ENCODE peak calls at places on chromosome 6, in six cellular contexts. E, O, S, D, R and H are unnamed samples.
A peak's percentile ranks its signal among the peaks of the same experiment; 100 is the strongest.

GRCh38 chr6:23532227-23532626 is 593.8 kb upstream of the NRSN1 start:
- DNase-seq in E (peak; percentile 61), O (no peak), S (no peak), D (no peak), R (no peak), H (no peak)

GRCh38 chr6:142885182-142885867 is 59.7 kb downstream of the HIVEP2 start:
- DNase-seq in E (peak; percentile 95), O (no peak), S (no peak), D (peak; percentile 96), R (peak; percentile 76), H (peak; percentile 91)

GRCh38 chr6:35919085-35919826 is 1.6 kb downstream of the SRPK1 start:
- DNase-seq in E (peak; percentile 32), O (no peak), S (no peak), D (no peak), R (peak; percentile 20), H (peak; percentile 13)

GRCh38 chr6:168583821-168584220 is 142.8 kb downstream of the SMOC2 start:
- DNase-seq in E (no peak), O (no peak), S (no peak), D (no peak), R (no peak), H (no peak)

GRCh38 chr6:113599444-113599843 is 257.7 kb upstream of the MARCKS start:
- DNase-seq in E (peak; percentile 62), O (no peak), S (no peak), D (no peak), R (no peak), H (peak; percentile 32)

GRCh38 chr6:8192067-8192466 is 89.7 kb upstream of the EEF1E1 start:
- DNase-seq in E (no peak), O (no peak), S (no peak), D (no peak), R (no peak), H (no peak)

GRCh38 chr6:153312633-153313032 is 181.6 kb upstream of the RGS17 start:
- DNase-seq in E (peak; percentile 68), O (peak; percentile 35), S (no peak), D (peak; percentile 6), R (peak; percentile 31), H (peak; percentile 81)

GRCh38 chr6:39913391-39913916 is 20.8 kb downstream of the MOCS1 start:
- DNase-seq in E (no peak), O (no peak), S (no peak), D (no peak), R (no peak), H (no peak)

GRCh38 chr6:134844120-134844519 is 105.8 kb downstream of the ALDH8A1 start:
- DNase-seq in E (no peak), O (no peak), S (no peak), D (no peak), R (no peak), H (no peak)

GRCh38 chr6:144768676-144769599 is 483.8 kb downstream of the UTRN start:
- DNase-seq in E (no peak), O (no peak), S (no peak), D (no peak), R (no peak), H (peak; percentile 52)

GRCh38 chr6:83885984-83886383 is 26.5 kb downstream of the CYB5R4 start:
- DNase-seq in E (no peak), O (no peak), S (no peak), D (no peak), R (no peak), H (no peak)

GRCh38 chr6:19896580-19897010 is 59.4 kb downstream of the ID4 start:
- DNase-seq in E (no peak), O (no peak), S (no peak), D (no peak), R (no peak), H (no peak)

GRCh38 chr6:45314146-45314545 is 14.0 kb upstream of the RUNX2 start:
- DNase-seq in E (peak; percentile 29), O (no peak), S (no peak), D (no peak), R (no peak), H (no peak)

GRCh38 chr6:33163540-33163939 is 28.7 kb downstream of the COL11A2 start:
- DNase-seq in E (no peak), O (no peak), S (no peak), D (no peak), R (no peak), H (no peak)

GRCh38 chr6:89581669-89582068 is 56.9 kb downstream of the LYRM2 start:
- DNase-seq in E (no peak), O (no peak), S (no peak), D (no peak), R (no peak), H (no peak)

GRCh38 chr6:45915776-45916348 is 99.8 kb downstream of the CLIC5 start:
- DNase-seq in E (no peak), O (no peak), S (no peak), D (no peak), R (no peak), H (no peak)

GRCh38 chr6:161694995-161695394 is 421.1 kb upstream of the AGPAT4 start:
- DNase-seq in E (peak; percentile 49), O (no peak), S (no peak), D (no peak), R (peak; percentile 25), H (no peak)

GRCh38 chr6:113073611-113074191 is 726.6 kb downstream of the RFPL4B start:
- DNase-seq in E (peak; percentile 63), O (no peak), S (no peak), D (peak; percentile 41), R (no peak), H (no peak)

GRCh38 chr6:152428126-152428525 is 209.0 kb downstream of the SYNE1 start:
- DNase-seq in E (peak; percentile 55), O (no peak), S (no peak), D (peak; percentile 11), R (no peak), H (no peak)

GRCh38 chr6:155543141-155543870 is 87.7 kb upstream of the NOX3 start:
- DNase-seq in E (no peak), O (no peak), S (no peak), D (no peak), R (no peak), H (no peak)

GRCh38 chr6:154614641-154615040 is 104.2 kb upstream of the CNKSR3 start:
- DNase-seq in E (no peak), O (no peak), S (no peak), D (no peak), R (no peak), H (peak; percentile 15)

GRCh38 chr6:72624557-72625160 is 2.8 kb downstream of the KCNQ5 start:
- DNase-seq in E (peak; percentile 44), O (no peak), S (no peak), D (no peak), R (peak; percentile 41), H (peak; percentile 36)

DNA sequence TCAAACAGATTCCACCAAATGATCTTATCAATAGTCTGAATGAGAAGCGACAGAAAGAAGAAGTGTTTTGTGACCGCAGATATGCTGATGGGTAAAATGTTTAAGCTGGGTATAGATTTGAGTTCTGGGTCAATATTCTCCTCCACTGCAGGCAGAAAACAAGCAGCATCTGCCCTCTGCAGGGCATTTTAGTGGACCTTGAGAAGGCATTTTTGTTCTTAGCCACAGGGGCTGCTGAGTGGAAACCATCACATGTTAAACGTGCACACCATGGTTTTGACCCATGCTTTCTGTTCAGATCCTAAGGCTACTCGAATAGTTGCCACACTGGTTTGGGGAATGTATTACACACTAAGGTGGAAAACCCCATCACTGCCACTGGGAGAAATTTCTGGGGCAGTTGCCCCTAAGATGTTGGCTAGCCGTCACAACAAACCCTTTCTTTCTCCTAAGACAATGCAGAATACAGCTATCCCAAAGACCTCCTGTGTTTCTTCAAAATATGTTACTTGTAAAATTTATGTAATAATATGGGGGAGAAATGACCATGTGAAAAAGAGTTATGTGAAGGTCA is 5.5 kb downstream of the POU3F2 start:
- DNase-seq in E (peak; percentile 44), O (no peak), S (no peak), D (peak; percentile 49), R (peak; percentile 32), H (peak; percentile 41)
- TF ChIP-seq CTCF in E (peak; percentile 39), O (no peak), S (no peak), D (peak; percentile 71), R (peak; percentile 49), H (peak; percentile 28)

GRCh38 chr6:15893556-15894253 is 230.9 kb upstream of the DTNBP1 start:
- DNase-seq in E (peak; percentile 28), O (no peak), S (no peak), D (no peak), R (peak; percentile 45), H (peak; percentile 30)
- H3K4me3 ChIP-seq in E (no peak overlapping the region), O (no peak overlapping the region), S (no peak overlapping the region), D (no peak overlapping the region), R (no peak overlapping the region), H (no peak overlapping the region)

GRCh38 chr6:73898599-73898998 is 202.6 kb downstream of the CD109 start:
- DNase-seq in E (peak; percentile 5), O (no peak), S (no peak), D (no peak), R (no peak), H (no peak)
- TF ChIP-seq CTCF in E (no peak), O (no peak), S (no peak), D (no peak), R (no peak), H (no peak)

GRCh38 chr6:122778334-122778733 is 1.2 kb upstream of the FABP7 start:
- DNase-seq in E (no peak), O (no peak), S (no peak), D (no peak), R (no peak), H (no peak)
- H3K4me3 ChIP-seq in E (no peak overlapping the region), O (no peak overlapping the region), S (no peak overlapping the region), D (no peak overlapping the region), R (no peak overlapping the region), H (no peak overlapping the region)

DNA sequence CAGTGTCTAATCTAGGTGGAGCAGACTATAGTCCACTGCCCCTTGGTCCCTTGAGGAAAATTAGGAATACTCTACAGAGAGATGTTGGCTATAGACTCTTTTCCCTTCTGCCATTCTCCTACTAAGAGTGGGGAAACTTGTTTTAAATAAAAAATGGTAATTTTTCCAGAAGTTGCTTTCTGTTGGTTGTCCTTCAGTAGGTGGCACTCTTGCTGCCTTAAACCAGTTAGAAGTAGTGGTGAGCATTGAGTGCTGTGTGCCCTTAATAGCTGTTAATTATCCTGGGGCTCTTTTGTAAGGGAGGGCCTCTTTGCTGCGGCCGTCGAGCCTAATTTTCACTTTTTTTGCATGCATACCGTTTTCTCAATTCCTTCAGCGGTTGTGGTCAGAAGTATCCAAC is 2.8 kb downstream of the CMTR1 start:
- DNase-seq in E (no peak), O (no peak), S (no peak), D (no peak), R (no peak), H (no peak)
- TF ChIP-seq CTCF in E (no peak), O (no peak), S (no peak), D (peak; percentile 24), R (no peak), H (peak; percentile 3)

GRCh38 chr6:148556415-148556814 is 190.4 kb upstream of the UST start:
- DNase-seq in E (no peak), O (no peak), S (no peak), D (no peak), R (no peak), H (no peak)
- H3K4me3 ChIP-seq in E (no peak overlapping the region), O (no peak overlapping the region), S (no peak overlapping the region), D (no peak overlapping the region), R (no peak overlapping the region), H (no peak overlapping the region)

GRCh38 chr6:170423030-170423429 is 116.5 kb downstream of the FAM120B start:
- DNase-seq in E (no peak), O (no peak), S (no peak), D (no peak), R (no peak), H (no peak)
- TF ChIP-seq CTCF in E (no peak), O (no peak), S (no peak), D (no peak), R (no peak), H (no peak)